ENCODE peak calls at places on chromosomes 2 and 18, in four cellular contexts. Z is HepG2, E is GM12878, G is K562. V is an unnamed sample.

GRCh38 chr18:60120231-60120630 is 220.4 kb downstream of the PMAIP1 start:
- DNase-seq in Z (no peak), E (no peak), G (peak; percentile 3), V (no peak)

GRCh38 chr18:13445241-13445897 is 226.8 kb downstream of the LDLRAD4 start:
- DNase-seq in Z (no peak), E (no peak), G (no peak), V (no peak)

GRCh38 chr2:43731211-43731610 is 42.6 kb upstream of the DYNC2LI1 start:
- DNase-seq in Z (no peak), E (no peak), G (no peak), V (no peak)

GRCh38 chr18:784470-785172 is 27.4 kb downstream of the YES1 start:
- DNase-seq in Z (no peak), E (no peak), G (no peak), V (no peak)

GRCh38 chr2:113192459-113193100 is 18.8 kb downstream of the PSD4 start:
- DNase-seq in Z (no peak), E (no peak), G (no peak), V (no peak)

GRCh38 chr2:4891394-4891793 is 800.8 kb upstream of the SOX11 start:
- DNase-seq in Z (no peak), E (no peak), G (no peak), V (no peak)

GRCh38 chr2:237726401-237726830 is 72.2 kb upstream of the RBM44 start:
- DNase-seq in Z (no peak), E (no peak), G (no peak), V (no peak)

GRCh38 chr2:127100261-127101047 is 6.5 kb downstream of the BIN1 start:
- DNase-seq in Z (peak; percentile 79), E (no peak), G (peak; percentile 32), V (peak; percentile 61)

GRCh38 chr18:21369146-21369545 is 127.1 kb downstream of the GREB1L start:
- DNase-seq in Z (peak; percentile 2), E (no peak), G (no peak), V (no peak)

GRCh38 chr2:42238644-42239288 is 69.6 kb downstream of the EML4 start:
- DNase-seq in Z (peak; percentile 53), E (no peak), G (no peak), V (peak; percentile 76)

GRCh38 chr2:88828397-88829137 is 137.1 kb downstream of the RPIA start:
- DNase-seq in Z (no peak), E (no peak), G (no peak), V (no peak)

GRCh38 chr2:27773959-27774358 is 2.4 kb downstream of the MRPL33 start:
- DNase-seq in Z (no peak), E (no peak), G (no peak), V (no peak)

GRCh38 chr18:27142891-27143290 is 42.2 kb downstream of the CHST9 start:
- DNase-seq in Z (peak; percentile 63), E (no peak), G (no peak), V (no peak)

GRCh38 chr2:220162320-220162719 is 534.9 kb downstream of the SLC4A3 start:
- DNase-seq in Z (no peak), E (no peak), G (no peak), V (no peak)

GRCh38 chr18:67359868-67360838 is 156.4 kb downstream of the DSEL start:
- DNase-seq in Z (peak; percentile 29), E (no peak), G (no peak), V (peak; percentile 36)

GRCh38 chr2:109058215-109058614 is 69.2 kb upstream of the EDAR start:
- DNase-seq in Z (no peak), E (no peak), G (no peak), V (no peak)

GRCh38 chr2:70907130-70907756 is 28.5 kb upstream of the ATP6V1B1 start:
- DNase-seq in Z (no peak), E (no peak), G (no peak), V (no peak)

GRCh38 chr18:69401475-69402218 is 959 bp downstream of the DOK6 start:
- DNase-seq in Z (no peak), E (no peak), G (no peak), V (peak; percentile 2)

GRCh38 chr2:66058675-66059074 is 376.2 kb upstream of the MEIS1 start:
- DNase-seq in Z (no peak), E (no peak), G (no peak), V (no peak)

GRCh38 chr2:224126001-224126400 is 86.9 kb upstream of the SERPINE2 start:
- DNase-seq in Z (no peak), E (no peak), G (no peak), V (no peak)

GRCh38 chr2:85861180-85861579 is 27.6 kb downstream of the ST3GAL5 start:
- DNase-seq in Z (no peak), E (peak; percentile 55), G (no peak), V (no peak)

DNA sequence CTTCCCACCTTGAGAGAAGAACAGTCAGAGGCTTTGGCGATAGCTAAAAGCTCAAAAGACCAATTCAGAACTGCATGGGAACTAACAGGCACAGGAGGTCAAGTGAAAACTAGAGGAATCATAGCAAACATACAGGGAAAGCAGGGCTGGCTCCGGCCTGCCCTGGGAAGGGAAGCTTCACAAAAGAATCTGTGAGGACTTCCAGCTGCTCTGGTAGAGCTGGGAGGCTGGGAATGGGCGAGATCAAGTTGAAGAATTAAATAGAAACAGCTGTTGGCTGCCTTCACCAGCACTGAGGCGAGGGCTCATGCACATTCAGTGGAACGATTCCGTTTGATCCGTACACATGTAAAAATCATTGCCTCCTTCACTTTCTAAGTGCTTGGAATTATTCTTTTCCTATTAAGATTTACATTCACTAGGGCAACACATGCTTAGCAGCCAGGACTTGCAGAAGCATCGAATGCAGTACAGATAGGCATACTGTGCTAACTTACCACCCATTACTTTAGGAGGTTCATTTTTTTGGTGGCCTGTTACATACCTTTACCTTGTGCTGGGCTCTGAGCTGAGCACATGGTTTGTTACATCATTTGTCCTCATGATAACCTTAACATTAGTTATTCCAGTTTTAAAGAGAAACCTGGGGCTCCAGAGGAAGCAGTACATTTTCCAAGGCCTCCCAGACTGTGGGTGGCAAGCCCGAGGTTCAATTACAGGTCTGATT is 125.4 kb upstream of the RNF152 start:
- DNase-seq in Z (no peak), E (no peak), G (no peak), V (no peak)
- H3K27ac ChIP-seq in Z (no peak overlapping the region), E (no peak overlapping the region), G (no peak overlapping the region), V (no peak overlapping the region)

DNA sequence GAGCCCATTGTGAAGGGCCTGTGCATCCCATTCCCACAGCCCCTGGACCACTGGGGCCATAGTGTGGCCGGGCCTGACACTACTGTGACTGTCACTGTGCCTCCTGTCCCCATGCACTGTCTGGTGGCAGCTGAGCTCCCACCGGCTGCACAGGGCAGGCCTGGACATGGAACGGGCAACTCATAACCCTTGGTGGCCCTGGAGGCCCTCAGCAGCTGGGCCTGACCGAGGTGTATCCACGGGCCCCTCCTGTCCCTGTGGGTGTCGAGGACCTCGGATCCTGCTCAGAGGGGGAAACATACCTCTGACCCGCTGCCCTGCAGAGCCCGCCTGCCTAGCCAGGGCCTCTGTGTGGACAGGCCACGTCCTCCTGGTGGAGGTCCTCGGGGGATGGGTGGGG is 7.8 kb upstream of the GAL3ST2 start:
- DNase-seq in Z (no peak), E (no peak), G (peak; percentile 2), V (no peak)
- TF ChIP-seq ESRRA in Z (no peak), E (no peak), G (no peak), V (no peak)

DNA sequence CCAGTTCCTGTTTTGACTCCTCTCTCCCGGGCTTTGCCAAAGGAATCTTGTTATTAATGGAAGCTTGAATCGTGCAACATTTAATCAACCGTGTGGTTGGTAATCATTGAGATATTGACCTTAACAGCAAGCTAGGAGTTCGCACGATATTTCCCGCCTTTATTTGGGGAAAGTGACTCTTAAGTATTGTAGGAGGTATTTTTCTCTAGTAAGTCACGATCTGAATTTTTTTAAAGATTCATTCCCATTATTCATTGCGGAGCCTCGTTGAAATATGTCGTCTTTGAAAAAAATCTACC is 663 bp downstream of the NUP35 start:
- DNase-seq in Z (no peak), E (peak; percentile 31), G (no peak), V (no peak)
- H3K27ac ChIP-seq in Z (peak overlapping the region; percentile 87), E (peak overlapping the region; percentile 89), G (peak overlapping the region; percentile 89), V (peak overlapping the region; percentile 76)

GRCh38 chr2:105243961-105244360 is 2.4 kb downstream of the GPR45 start:
- DNase-seq in Z (peak; percentile 34), E (no peak), G (peak; percentile 59), V (no peak)
- TF ChIP-seq ESRRA in Z (no peak), E (no peak), G (no peak), V (no peak)

GRCh38 chr18:11005528-11005927 is 143.8 kb downstream of the PIEZO2 start:
- DNase-seq in Z (peak; percentile 99), E (peak; percentile 58), G (no peak), V (peak; percentile 36)

GRCh38 chr18:11002277-11002676 is 147.1 kb downstream of the PIEZO2 start:
- DNase-seq in Z (peak; percentile 79), E (no peak), G (no peak), V (no peak)

GRCh38 chr18:11004294-11004693 is 145.1 kb downstream of the PIEZO2 start:
- DNase-seq in Z (no peak), E (peak; percentile 54), G (no peak), V (no peak)

GRCh38 chr18:11002796-11003195 is 146.6 kb downstream of the PIEZO2 start:
- DNase-seq in Z (no peak), E (no peak), G (no peak), V (no peak)

DNA sequence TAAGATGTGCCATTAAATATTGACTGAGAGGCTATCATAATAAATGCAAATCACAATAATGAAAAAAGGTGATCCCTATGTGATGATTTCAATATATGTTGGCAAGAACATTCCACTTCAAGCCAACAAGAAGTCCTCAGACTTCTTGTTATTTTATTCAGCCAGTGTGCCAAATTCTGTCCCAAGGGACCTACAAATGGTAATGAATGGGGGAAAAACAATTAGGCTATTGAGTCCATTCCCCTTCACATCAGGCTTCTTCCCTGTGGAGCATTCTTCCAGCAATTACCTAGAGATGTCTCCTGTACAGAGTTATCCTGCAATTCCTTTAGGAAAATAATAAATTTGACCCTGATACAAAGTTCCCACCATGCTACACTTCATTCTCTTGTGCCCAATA is 144.4 kb downstream of the PIEZO2 start:
- DNase-seq in Z (no peak), E (no peak), G (no peak), V (no peak)
- H3K27ac ChIP-seq in Z (peak overlapping the region; percentile 93), E (peak overlapping the region; percentile 82), G (no peak overlapping the region), V (no peak overlapping the region)